ENCODE peak calls at places on chromosomes 1 and 21, in six cellular contexts. R, Y, D, O, V and S are unnamed samples.

GRCh38 chr1:59238993-59239392 is 57.9 kb upstream of the FGGY start:
- DNase-seq in R (no peak), Y (no peak), D (no peak), O (no peak), V (no peak), S (no peak)

GRCh38 chr1:43548285-43549271 is 17.9 kb downstream of the PTPRF start:
- DNase-seq in R (peak), Y (no peak), D (no peak), O (no peak), V (no peak), S (no peak)

GRCh38 chr1:111603979-111604378 is 15.6 kb upstream of the RAP1A start:
- DNase-seq in R (no peak), Y (no peak), D (no peak), O (peak), V (no peak), S (no peak)

GRCh38 chr21:36909901-36910561 is 56.4 kb downstream of the HLCS start:
- DNase-seq in R (peak), Y (no peak), D (peak), O (peak), V (no peak), S (peak)

GRCh38 chr1:2098839-2099785 is 48.9 kb downstream of the PRKCZ start:
- DNase-seq in R (no peak), Y (peak), D (no peak), O (no peak), V (no peak), S (no peak)

GRCh38 chr1:155037851-155038441 is 4.3 kb downstream of the DCST1 start:
- DNase-seq in R (no peak), Y (no peak), D (no peak), O (no peak), V (no peak), S (no peak)

GRCh38 chr1:218847966-218848365 is 325.7 kb upstream of the LYPLAL1 start:
- DNase-seq in R (no peak), Y (no peak), D (no peak), O (no peak), V (no peak), S (no peak)

GRCh38 chr1:21262282-21263051 is 27.8 kb downstream of the ECE1 start:
- DNase-seq in R (peak), Y (peak), D (peak), O (no peak), V (peak), S (peak)

GRCh38 chr1:31798433-31799195 is 17.2 kb downstream of the SPOCD1 start:
- DNase-seq in R (peak), Y (no peak), D (peak), O (peak), V (peak), S (peak)

GRCh38 chr1:234722904-234723588 is 113.1 kb upstream of the IRF2BP2 start:
- DNase-seq in R (peak), Y (peak), D (peak), O (peak), V (peak), S (peak)

GRCh38 chr1:116820362-116820761 is 66.1 kb downstream of the CD2 start:
- DNase-seq in R (peak), Y (peak), D (peak), O (no peak), V (no peak), S (peak)

GRCh38 chr1:38929476-38929875 is 12.2 kb downstream of the RHBDL2 start:
- DNase-seq in R (no peak), Y (no peak), D (peak), O (no peak), V (no peak), S (no peak)

GRCh38 chr1:164659621-164660414 is 100.8 kb downstream of the PBX1 start:
- DNase-seq in R (no peak), Y (no peak), D (no peak), O (no peak), V (peak), S (no peak)

GRCh38 chr1:107572674-107573205 is 392.2 kb downstream of the VAV3 start:
- DNase-seq in R (peak), Y (no peak), D (peak), O (no peak), V (no peak), S (peak)

GRCh38 chr1:29835486-29836273 is 599.4 kb downstream of the PTPRU start:
- DNase-seq in R (no peak), Y (no peak), D (no peak), O (no peak), V (no peak), S (no peak)